ENCODE peak calls at places on chromosomes 7 and 10, in seven cellular contexts. T is ovary, E is tibial nerve, F is adrenal gland, K is A549, H is NB4, W is body of pancreas. L is an unnamed sample.

GRCh38 chr7:48876087-48876486 is 48.3 kb upstream of the CDC14C start:
- DNase-seq in T (no peak), H (no peak), K (no peak), W (no peak), E (no peak), F (no peak), L (no peak)

GRCh38 chr7:66321283-66321682 is 116.1 kb downstream of the TPST1 start:
- DNase-seq in F (no peak), K (no peak), T (no peak), E (no peak), W (peak), H (no peak), L (no peak)

GRCh38 chr10:90087197-90088007 is 386.0 kb downstream of the KIF20B start:
- DNase-seq in W (no peak), E (no peak), T (no peak), F (no peak), K (no peak), H (peak), L (peak)

GRCh38 chr10:86288695-86289576 is 77.7 kb downstream of the GRID1 start:
- DNase-seq in H (no peak), W (no peak), T (no peak), K (no peak), F (no peak), E (no peak), L (no peak)

GRCh38 chr7:2503056-2503941 is 16.3 kb upstream of the LFNG start:
- DNase-seq in K (no peak), W (no peak), F (no peak), H (no peak), E (no peak), T (no peak), L (no peak)

GRCh38 chr10:63137306-63137705 is 4.2 kb downstream of the NRBF2 start:
- DNase-seq in T (no peak), W (no peak), E (no peak), H (peak), K (no peak), F (peak), L (no peak)

GRCh38 chr10:98417973-98418372 is 3.0 kb upstream of the PYROXD2 start:
- DNase-seq in E (no peak), H (no peak), F (no peak), W (no peak), K (no peak), T (no peak), L (no peak)

GRCh38 chr7:40299097-40299496 is 164.3 kb downstream of the SUGCT start:
- DNase-seq in T (no peak), K (no peak), H (peak), F (no peak), E (no peak), W (no peak), L (peak)

GRCh38 chr7:105210721-105211205 is 178.0 kb downstream of the SRPK2 start:
- DNase-seq in H (no peak), E (no peak), W (peak), T (peak), K (no peak), F (peak), L (no peak)

GRCh38 chr7:2202901-2203550 is 29.7 kb downstream of the MAD1L1 start:
- DNase-seq in W (no peak), K (no peak), T (peak), H (no peak), E (no peak), F (peak), L (no peak)

GRCh38 chr10:58152698-58153263 is 114.9 kb downstream of the IPMK start:
- DNase-seq in T (peak), F (peak), H (peak), E (no peak), W (peak), K (no peak), L (no peak)

GRCh38 chr7:114921636-114922150 is at the start of gene MDFIC:
- DNase-seq in E (no peak), H (no peak), W (peak), F (peak), T (peak), K (peak), L (no peak)

GRCh38 chr7:66125052-66125694 is 10.5 kb downstream of the CRCP start:
- DNase-seq in W (no peak), K (no peak), F (no peak), E (no peak), H (peak), T (no peak), L (no peak)

GRCh38 chr10:74347522-74347921 is 196.5 kb downstream of the ADK start:
- DNase-seq in T (no peak), H (no peak), E (no peak), K (no peak), W (no peak), F (no peak), L (no peak)

GRCh38 chr10:10788761-10789160 is 228.9 kb upstream of the CELF2 start:
- DNase-seq in K (no peak), H (no peak), E (no peak), F (no peak), W (no peak), T (no peak), L (no peak)

GRCh38 chr10:117005454-117006055 is 568 bp upstream of the SHTN1 start:
- DNase-seq in T (peak), E (no peak), W (peak), F (no peak), K (peak), H (no peak), L (no peak)

GRCh38 chr10:31953080-31953479 is 24.4 kb upstream of the ARHGAP12 start:
- DNase-seq in T (no peak), K (no peak), W (no peak), F (no peak), H (no peak), E (no peak), L (no peak)

GRCh38 chr7:6294839-6295238 is 22.4 kb upstream of the CYTH3 start:
- DNase-seq in H (peak), K (peak), T (no peak), W (no peak), E (no peak), F (no peak), L (no peak)

GRCh38 chr10:120613180-120613579 is 156.2 kb downstream of the PLPP4 start:
- DNase-seq in W (no peak), H (no peak), T (no peak), K (no peak), E (no peak), F (no peak), L (no peak)

GRCh38 chr7:43076189-43076605 is 36.2 kb upstream of the HECW1 start:
- DNase-seq in E (no peak), F (no peak), T (no peak), W (no peak), K (no peak), H (no peak), L (no peak)

GRCh38 chr10:117543245-117543998 is 876 bp downstream of the EMX2 start:
- DNase-seq in H (no peak), T (peak), K (no peak), W (no peak), E (no peak), F (no peak), L (no peak)

GRCh38 chr10:132687893-132688579 is 97.9 kb downstream of the NKX6-2 start:
- DNase-seq in W (no peak), T (peak), H (no peak), K (no peak), E (no peak), F (no peak), L (no peak)

GRCh38 chr10:86139066-86139657 is 227.4 kb downstream of the GRID1 start:
- DNase-seq in T (no peak), W (peak), K (peak), F (no peak), H (peak), E (no peak), L (no peak)

GRCh38 chr10:132326925-132327324 is 5.1 kb upstream of the LRRC27 start:
- DNase-seq in E (no peak), H (no peak), W (no peak), F (no peak), K (no peak), T (no peak), L (no peak)

GRCh38 chr7:137962875-137963507 is 38.9 kb downstream of the CREB3L2 start:
- DNase-seq in K (no peak), F (no peak), H (no peak), W (no peak), E (no peak), T (no peak), L (no peak)

GRCh38 chr7:120276720-120277119 is 3.7 kb downstream of the KCND2 start:
- DNase-seq in F (no peak), W (no peak), E (no peak), H (no peak), T (no peak), K (no peak), L (no peak)

GRCh38 chr10:28370107-28370835 is 67.4 kb upstream of the MPP7 start:
- DNase-seq in K (no peak), E (no peak), W (no peak), H (no peak), F (no peak), T (no peak), L (no peak)

GRCh38 chr7:128697301-128697905 is 25.3 kb downstream of the GARIN1A start:
- DNase-seq in K (peak), H (peak), W (peak), F (peak), E (no peak), T (no peak), L (peak)

GRCh38 chr7:121262221-121262620 is 66.6 kb upstream of the WNT16 start:
- DNase-seq in W (no peak), F (no peak), H (no peak), E (no peak), T (no peak), K (no peak), L (no peak)

GRCh38 chr10:116272497-116273221 is at the start of gene GFRA1:
- DNase-seq in E (no peak), W (peak), T (peak), K (peak), H (no peak), F (no peak), L (no peak)

GRCh38 chr10:78512205-78512550 is 478.5 kb downstream of the RPS24 start:
- DNase-seq in W (no peak), H (no peak), T (no peak), F (no peak), K (no peak), E (no peak), L (no peak)

GRCh38 chr7:140316165-140316661 is 82.1 kb downstream of the SLC37A3 start:
- DNase-seq in H (no peak), W (peak), K (peak), T (peak), E (peak), F (peak), L (peak)

DNA sequence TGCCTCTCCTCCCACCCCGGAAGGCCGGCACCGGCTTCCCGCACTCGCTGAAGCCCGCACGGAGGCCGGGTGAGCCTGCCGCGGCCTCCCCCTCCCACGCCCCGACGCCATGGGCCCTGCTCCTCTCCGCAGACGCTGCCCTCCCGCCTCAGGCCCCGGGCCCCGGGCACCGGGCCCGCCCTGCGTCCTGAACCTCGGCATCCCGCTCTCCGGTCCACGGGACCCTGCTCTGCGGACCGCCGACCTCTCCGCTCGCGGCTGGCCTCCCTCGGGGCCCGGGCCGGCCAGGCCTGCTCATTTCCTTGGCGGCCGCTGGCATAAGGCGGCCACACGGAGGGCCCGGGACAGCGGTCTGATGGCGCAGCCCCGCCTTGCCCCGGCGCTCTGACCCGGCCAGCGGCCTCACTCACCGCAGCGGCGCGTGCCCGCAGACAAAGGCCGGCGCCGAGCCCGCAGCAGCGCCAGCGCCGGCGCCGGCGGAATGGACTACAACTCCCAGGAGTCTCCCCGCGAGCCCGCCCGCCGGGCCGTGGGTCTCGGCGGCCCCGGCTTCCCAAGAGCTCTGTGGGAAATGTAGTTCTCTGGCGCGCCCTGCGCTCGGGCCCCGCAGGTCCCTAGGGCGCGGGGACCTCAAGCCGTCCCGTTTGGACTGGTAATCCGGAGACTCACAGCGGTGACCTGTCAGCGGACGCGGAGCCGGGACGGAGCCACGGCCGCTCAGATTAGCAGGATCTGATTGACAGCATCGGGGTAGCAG is at the start of gene ZNF32:
- DNase-seq in H (peak), F (peak), W (peak), K (peak), E (peak), T (peak), L (peak)
- TF ChIP-seq POLR2A in H (no peak), F (peak), W (peak), K (peak), E (peak), T (peak), L (peak)

GRCh38 chr7:44490351-44491200 is at the start of gene NUDCD3:
- DNase-seq in F (peak), E (peak), K (peak), H (peak), T (peak), W (peak), L (peak)
- TF ChIP-seq POLR2A in F (peak), E (peak), K (peak), H (peak), T (peak), W (peak), L (peak)

GRCh38 chr7:27656724-27657123 is 6.0 kb downstream of the HIBADH start:
- DNase-seq in K (no peak), T (no peak), H (no peak), W (no peak), E (no peak), F (no peak), L (no peak)

GRCh38 chr7:27661776-27662489 is 750 bp downstream of the HIBADH start:
- DNase-seq in E (no peak), W (peak), K (no peak), F (peak), T (peak), H (peak), L (no peak)

GRCh38 chr7:27663989-27664331 is 1.3 kb upstream of the HIBADH start:
- DNase-seq in W (no peak), T (no peak), H (peak), K (no peak), F (no peak), E (no peak), L (no peak)

DNA sequence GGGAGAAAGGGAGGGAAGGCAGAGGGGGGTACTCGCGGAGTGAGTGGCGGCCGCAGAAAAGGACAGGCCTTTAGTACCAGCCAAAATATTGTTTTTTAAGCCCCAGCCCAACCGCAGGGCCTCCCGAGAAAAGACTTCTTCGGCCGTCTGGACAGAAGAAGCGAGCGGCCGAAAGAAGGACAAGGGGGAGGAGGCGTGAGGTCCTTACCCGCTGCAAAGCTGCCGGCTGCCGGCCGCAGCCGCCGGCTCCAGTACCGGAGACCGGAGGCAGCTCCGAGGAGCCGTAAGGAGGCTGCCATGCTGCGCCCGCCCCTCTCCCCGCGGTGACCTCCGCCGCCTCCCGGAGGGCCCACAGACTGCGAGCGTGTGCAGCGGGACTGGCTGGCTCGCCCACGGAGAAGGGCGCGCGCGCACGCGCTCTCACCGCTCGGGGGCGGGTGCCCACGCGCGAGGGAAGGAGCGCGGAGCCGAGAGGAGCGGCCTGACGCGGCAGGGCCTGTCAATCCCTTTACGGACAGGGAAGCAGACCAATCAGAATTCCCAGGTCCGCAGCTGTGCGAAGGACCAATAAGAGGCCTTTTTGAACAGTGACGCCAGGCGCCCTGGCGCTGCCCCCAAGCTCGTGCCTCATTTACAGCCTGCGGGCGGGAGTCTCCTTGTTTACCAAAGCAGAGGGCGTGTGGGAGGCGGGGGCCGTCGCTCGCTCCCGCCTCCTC is at the start of gene HIBADH:
- DNase-seq in T (peak), F (peak), H (peak), K (peak), E (peak), W (peak), L (peak)
- TF ChIP-seq POLR2A in T (peak), F (peak), H (peak), K (peak), E (peak), W (peak), L (peak)

GRCh38 chr10:110007171-110007700 is 548 bp upstream of the ADD3 start:
- DNase-seq in H (no peak), E (no peak), K (peak), W (no peak), T (no peak), F (no peak), L (peak)
- TF ChIP-seq POLR2A in H (peak), E (peak), K (no peak), W (no peak), T (peak), F (peak), L (peak)

GRCh38 chr7:18693401-18693800 is 197.9 kb downstream of the HDAC9 start:
- DNase-seq in E (no peak), K (no peak), H (peak), F (peak), T (no peak), W (no peak), L (peak)
- TF ChIP-seq POLR2A in E (no peak), K (no peak), H (no peak), F (no peak), T (no peak), W (no peak), L (no peak)

DNA sequence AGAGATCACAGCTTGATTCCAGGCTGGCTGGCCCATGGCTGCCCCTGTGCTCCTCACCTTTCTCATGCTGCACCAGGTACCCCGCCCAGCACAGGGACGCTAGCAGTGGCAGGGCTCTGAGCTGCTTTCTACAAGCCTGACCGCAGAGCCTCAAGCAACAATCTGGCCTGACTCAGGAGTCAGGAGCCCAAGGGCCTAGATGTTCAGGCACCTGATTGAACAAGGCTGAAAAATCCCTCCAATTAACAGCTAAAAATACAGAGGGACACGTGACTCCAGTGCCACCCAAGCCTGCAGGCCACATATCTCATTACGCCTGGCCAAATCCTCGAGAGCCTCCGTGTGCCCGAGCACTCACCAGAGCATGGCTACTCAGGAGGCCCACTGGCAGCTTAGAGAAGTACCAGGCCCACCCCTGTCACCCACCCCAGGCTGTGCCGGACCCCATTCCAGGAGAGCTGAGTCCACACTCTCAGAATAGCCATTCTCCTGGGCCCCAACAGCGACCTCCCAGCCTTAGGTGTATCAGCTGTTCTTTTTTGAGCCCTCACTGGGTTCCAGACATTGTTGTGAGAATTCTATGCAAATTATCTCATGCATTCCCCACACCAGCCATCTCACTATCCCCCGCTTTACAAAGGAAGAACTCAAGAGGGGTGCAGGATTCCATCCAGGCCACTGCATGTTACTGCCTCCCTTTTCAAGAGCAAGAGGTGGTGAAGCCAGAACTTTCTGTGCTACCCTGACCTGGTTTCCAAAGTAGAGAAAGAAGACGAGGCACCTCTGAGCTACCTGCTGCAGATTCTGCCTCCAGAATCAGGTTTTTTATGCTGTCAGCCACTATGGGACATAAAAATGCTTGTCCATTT is 98.3 kb downstream of the COL13A1 start:
- DNase-seq in T (no peak), E (no peak), H (no peak), W (no peak), K (no peak), F (no peak), L (no peak)
- TF ChIP-seq POLR2A in T (no peak), E (no peak), H (no peak), W (no peak), K (no peak), F (no peak), L (no peak)

GRCh38 chr10:88898727-88899126 is 18.7 kb downstream of the STAMBPL1 start:
- DNase-seq in K (no peak), E (no peak), W (no peak), T (no peak), F (no peak), H (no peak), L (no peak)
- TF ChIP-seq POLR2A in K (no peak), E (no peak), W (no peak), T (no peak), F (no peak), H (no peak), L (no peak)

GRCh38 chr10:62092301-62092990 is 176.2 kb downstream of the RTKN2 start:
- DNase-seq in K (no peak), T (no peak), E (no peak), W (no peak), H (no peak), F (no peak), L (no peak)
- TF ChIP-seq POLR2A in K (no peak), T (no peak), E (no peak), W (no peak), H (no peak), F (no peak), L (no peak)